ENCODE peak calls at places on chromosomes 5 and 9, in five cellular contexts. One of them, this sample, is unnamed.

GRCh38 chr9:119533509-119533908 is 164.3 kb upstream of the BRINP1 start:
- DNase-seq in AG08395: no peak
- DNase-seq in T-cell: no peak
- DNase-seq in stimulated activated naive CD8-positive, alpha-beta T cell treated with anti-CD3 and anti-CD28 coated beads, Interleukin-15, amount 100 ng/mL, for 72 hours: no peak
- DNase-seq in A549: no peak
- DNase-seq in this sample: no peak

GRCh38 chr5:4643190-4643589 is 496.9 kb upstream of the ADAMTS16 start:
- DNase-seq in A549: no peak
- DNase-seq in AG08395: no peak
- DNase-seq in T-cell: no peak
- DNase-seq in stimulated activated naive CD8-positive, alpha-beta T cell treated with anti-CD3 and anti-CD28 coated beads, Interleukin-15, amount 100 ng/mL, for 72 hours: no peak
- DNase-seq in this sample: no peak

GRCh38 chr5:176837707-176838115 is 27.4 kb downstream of the UNC5A start:
- DNase-seq in T-cell: peak
- DNase-seq in A549: peak
- DNase-seq in stimulated activated naive CD8-positive, alpha-beta T cell treated with anti-CD3 and anti-CD28 coated beads, Interleukin-15, amount 100 ng/mL, for 72 hours: peak
- DNase-seq in AG08395: peak
- DNase-seq in this sample: peak

GRCh38 chr5:3593771-3594513 is 1.7 kb upstream of the IRX1 start:
- DNase-seq in T-cell: no peak
- DNase-seq in AG08395: peak
- DNase-seq in stimulated activated naive CD8-positive, alpha-beta T cell treated with anti-CD3 and anti-CD28 coated beads, Interleukin-15, amount 100 ng/mL, for 72 hours: no peak
- DNase-seq in A549: no peak
- DNase-seq in this sample: no peak

GRCh38 chr9:91426123-91426745 is 2.6 kb upstream of the NFIL3 start:
- DNase-seq in AG08395: no peak
- DNase-seq in A549: peak
- DNase-seq in T-cell: no peak
- DNase-seq in stimulated activated naive CD8-positive, alpha-beta T cell treated with anti-CD3 and anti-CD28 coated beads, Interleukin-15, amount 100 ng/mL, for 72 hours: no peak
- DNase-seq in this sample: no peak

GRCh38 chr5:116144103-116144502 is 59.3 kb downstream of the COMMD10 start:
- DNase-seq in T-cell: no peak
- DNase-seq in A549: no peak
- DNase-seq in AG08395: peak
- DNase-seq in stimulated activated naive CD8-positive, alpha-beta T cell treated with anti-CD3 and anti-CD28 coated beads, Interleukin-15, amount 100 ng/mL, for 72 hours: no peak
- DNase-seq in this sample: no peak

GRCh38 chr5:64811050-64811640 is 42.4 kb downstream of the CWC27 start:
- DNase-seq in AG08395: peak
- DNase-seq in stimulated activated naive CD8-positive, alpha-beta T cell treated with anti-CD3 and anti-CD28 coated beads, Interleukin-15, amount 100 ng/mL, for 72 hours: no peak
- DNase-seq in A549: peak
- DNase-seq in T-cell: peak
- DNase-seq in this sample: peak

GRCh38 chr5:88235828-88236227 is 32.8 kb downstream of the TMEM161B start:
- DNase-seq in AG08395: no peak
- DNase-seq in A549: no peak
- DNase-seq in stimulated activated naive CD8-positive, alpha-beta T cell treated with anti-CD3 and anti-CD28 coated beads, Interleukin-15, amount 100 ng/mL, for 72 hours: no peak
- DNase-seq in T-cell: no peak
- DNase-seq in this sample: no peak

GRCh38 chr9:113853333-113853732 is 22.8 kb upstream of the ZNF618 start:
- DNase-seq in AG08395: no peak
- DNase-seq in stimulated activated naive CD8-positive, alpha-beta T cell treated with anti-CD3 and anti-CD28 coated beads, Interleukin-15, amount 100 ng/mL, for 72 hours: no peak
- DNase-seq in T-cell: no peak
- DNase-seq in A549: peak
- DNase-seq in this sample: no peak

GRCh38 chr9:73157811-73158210 is 6.1 kb downstream of the ANXA1 start:
- DNase-seq in A549: no peak
- DNase-seq in stimulated activated naive CD8-positive, alpha-beta T cell treated with anti-CD3 and anti-CD28 coated beads, Interleukin-15, amount 100 ng/mL, for 72 hours: no peak
- DNase-seq in AG08395: no peak
- DNase-seq in T-cell: no peak
- DNase-seq in this sample: no peak

GRCh38 chr5:64165500-64166200 is at the start of gene RNF180:
- DNase-seq in A549: peak
- DNase-seq in T-cell: no peak
- DNase-seq in stimulated activated naive CD8-positive, alpha-beta T cell treated with anti-CD3 and anti-CD28 coated beads, Interleukin-15, amount 100 ng/mL, for 72 hours: no peak
- DNase-seq in AG08395: peak
- DNase-seq in this sample: no peak

GRCh38 chr9:4508246-4508906 is 18.1 kb downstream of the SLC1A1 start:
- DNase-seq in A549: no peak
- DNase-seq in stimulated activated naive CD8-positive, alpha-beta T cell treated with anti-CD3 and anti-CD28 coated beads, Interleukin-15, amount 100 ng/mL, for 72 hours: no peak
- DNase-seq in AG08395: peak
- DNase-seq in T-cell: no peak
- DNase-seq in this sample: no peak

GRCh38 chr9:96654450-96655197 is 493 bp downstream of the PRXL2C start:
- DNase-seq in A549: peak
- DNase-seq in stimulated activated naive CD8-positive, alpha-beta T cell treated with anti-CD3 and anti-CD28 coated beads, Interleukin-15, amount 100 ng/mL, for 72 hours: peak
- DNase-seq in AG08395: peak
- DNase-seq in T-cell: peak
- DNase-seq in this sample: peak

GRCh38 chr5:137250421-137250820 is 248.7 kb downstream of the SPOCK1 start:
- DNase-seq in A549: no peak
- DNase-seq in T-cell: no peak
- DNase-seq in AG08395: no peak
- DNase-seq in stimulated activated naive CD8-positive, alpha-beta T cell treated with anti-CD3 and anti-CD28 coated beads, Interleukin-15, amount 100 ng/mL, for 72 hours: no peak
- DNase-seq in this sample: no peak

GRCh38 chr5:96601811-96602244 is 60.3 kb upstream of the CAST start:
- DNase-seq in A549: peak
- DNase-seq in T-cell: peak
- DNase-seq in stimulated activated naive CD8-positive, alpha-beta T cell treated with anti-CD3 and anti-CD28 coated beads, Interleukin-15, amount 100 ng/mL, for 72 hours: peak
- DNase-seq in AG08395: peak
- DNase-seq in this sample: peak

GRCh38 chr5:4422247-4422646 is 717.9 kb upstream of the ADAMTS16 start:
- DNase-seq in A549: no peak
- DNase-seq in AG08395: no peak
- DNase-seq in T-cell: no peak
- DNase-seq in stimulated activated naive CD8-positive, alpha-beta T cell treated with anti-CD3 and anti-CD28 coated beads, Interleukin-15, amount 100 ng/mL, for 72 hours: no peak
- DNase-seq in this sample: no peak

GRCh38 chr5:105616599-105616998 is 2054.0 kb upstream of the NUDT12 start:
- DNase-seq in AG08395: no peak
- DNase-seq in T-cell: no peak
- DNase-seq in stimulated activated naive CD8-positive, alpha-beta T cell treated with anti-CD3 and anti-CD28 coated beads, Interleukin-15, amount 100 ng/mL, for 72 hours: no peak
- DNase-seq in A549: no peak
- DNase-seq in this sample: no peak

GRCh38 chr9:137029058-137029922 is 1.3 kb upstream of the ABCA2 start:
- DNase-seq in AG08395: peak
- DNase-seq in A549: peak
- DNase-seq in stimulated activated naive CD8-positive, alpha-beta T cell treated with anti-CD3 and anti-CD28 coated beads, Interleukin-15, amount 100 ng/mL, for 72 hours: peak
- DNase-seq in T-cell: peak
- DNase-seq in this sample: peak

GRCh38 chr9:14313951-14314423 is at the start of gene NFIB:
- DNase-seq in stimulated activated naive CD8-positive, alpha-beta T cell treated with anti-CD3 and anti-CD28 coated beads, Interleukin-15, amount 100 ng/mL, for 72 hours: no peak
- DNase-seq in T-cell: no peak
- DNase-seq in A549: peak
- DNase-seq in AG08395: no peak
- DNase-seq in this sample: no peak

GRCh38 chr5:169223595-169223953 is 77.4 kb downstream of the SLIT3 start:
- DNase-seq in AG08395: peak
- DNase-seq in A549: no peak
- DNase-seq in T-cell: no peak
- DNase-seq in stimulated activated naive CD8-positive, alpha-beta T cell treated with anti-CD3 and anti-CD28 coated beads, Interleukin-15, amount 100 ng/mL, for 72 hours: no peak
- DNase-seq in this sample: no peak

GRCh38 chr5:179805529-179806249 is 977 bp downstream of the MGAT4B start:
- DNase-seq in A549: no peak
- DNase-seq in T-cell: peak
- DNase-seq in AG08395: peak
- DNase-seq in stimulated activated naive CD8-positive, alpha-beta T cell treated with anti-CD3 and anti-CD28 coated beads, Interleukin-15, amount 100 ng/mL, for 72 hours: peak
- DNase-seq in this sample: no peak

GRCh38 chr5:139705655-139706587 is 57.8 kb downstream of the CXXC5 start:
- DNase-seq in A549: no peak
- DNase-seq in stimulated activated naive CD8-positive, alpha-beta T cell treated with anti-CD3 and anti-CD28 coated beads, Interleukin-15, amount 100 ng/mL, for 72 hours: no peak
- DNase-seq in T-cell: no peak
- DNase-seq in AG08395: no peak
- DNase-seq in this sample: no peak

GRCh38 chr9:134967547-134967930 is 49.8 kb upstream of the FCN1 start:
- DNase-seq in A549: no peak
- DNase-seq in T-cell: no peak
- DNase-seq in AG08395: no peak
- DNase-seq in stimulated activated naive CD8-positive, alpha-beta T cell treated with anti-CD3 and anti-CD28 coated beads, Interleukin-15, amount 100 ng/mL, for 72 hours: no peak
- DNase-seq in this sample: no peak

GRCh38 chr5:180870669-180871068 is 9.6 kb upstream of the ZFP62 start:
- DNase-seq in T-cell: no peak
- DNase-seq in A549: no peak
- DNase-seq in AG08395: no peak
- DNase-seq in stimulated activated naive CD8-positive, alpha-beta T cell treated with anti-CD3 and anti-CD28 coated beads, Interleukin-15, amount 100 ng/mL, for 72 hours: no peak
- DNase-seq in this sample: no peak

GRCh38 chr9:107756091-107756490 is 266.5 kb upstream of the KLF4 start:
- DNase-seq in A549: no peak
- DNase-seq in AG08395: no peak
- DNase-seq in stimulated activated naive CD8-positive, alpha-beta T cell treated with anti-CD3 and anti-CD28 coated beads, Interleukin-15, amount 100 ng/mL, for 72 hours: no peak
- DNase-seq in T-cell: no peak
- DNase-seq in this sample: no peak

GRCh38 chr9:111944467-111944866 is 47.9 kb downstream of the UGCG start:
- DNase-seq in stimulated activated naive CD8-positive, alpha-beta T cell treated with anti-CD3 and anti-CD28 coated beads, Interleukin-15, amount 100 ng/mL, for 72 hours: no peak
- DNase-seq in AG08395: peak
- DNase-seq in A549: no peak
- DNase-seq in T-cell: no peak
- DNase-seq in this sample: no peak

GRCh38 chr9:69572611-69573010 is 99.6 kb downstream of the APBA1 start:
- DNase-seq in stimulated activated naive CD8-positive, alpha-beta T cell treated with anti-CD3 and anti-CD28 coated beads, Interleukin-15, amount 100 ng/mL, for 72 hours: no peak
- DNase-seq in AG08395: peak
- DNase-seq in A549: no peak
- DNase-seq in T-cell: no peak
- DNase-seq in this sample: no peak

GRCh38 chr5:93716453-93716852 is 24.9 kb downstream of the POU5F2 start:
- DNase-seq in A549: no peak
- DNase-seq in T-cell: no peak
- DNase-seq in AG08395: no peak
- DNase-seq in stimulated activated naive CD8-positive, alpha-beta T cell treated with anti-CD3 and anti-CD28 coated beads, Interleukin-15, amount 100 ng/mL, for 72 hours: no peak
- DNase-seq in this sample: no peak

GRCh38 chr9:123371805-123372590 is 16.0 kb downstream of the CRB2 start:
- DNase-seq in T-cell: no peak
- DNase-seq in stimulated activated naive CD8-positive, alpha-beta T cell treated with anti-CD3 and anti-CD28 coated beads, Interleukin-15, amount 100 ng/mL, for 72 hours: no peak
- DNase-seq in A549: no peak
- DNase-seq in AG08395: no peak
- DNase-seq in this sample: no peak

GRCh38 chr5:170863646-170864045 is 1.8 kb downstream of the RANBP17 start:
- DNase-seq in A549: no peak
- DNase-seq in stimulated activated naive CD8-positive, alpha-beta T cell treated with anti-CD3 and anti-CD28 coated beads, Interleukin-15, amount 100 ng/mL, for 72 hours: no peak
- DNase-seq in T-cell: no peak
- DNase-seq in AG08395: no peak
- DNase-seq in this sample: no peak